ENCODE peak calls at places on chromosomes 11 and 22, in six cellular contexts. A is CD4-positive, alpha-beta T cell; G is osteocyte; O is HFFc6; Y is lower lobe of right lung; F is nephron progenitor cell. J is an unnamed sample.

GRCh38 chr11:14073821-14074529 is 111.5 kb downstream of the SPON1 start:
- DNase-seq in A (no peak), G (no peak), O (no peak), Y (no peak), F (no peak), J (peak)

GRCh38 chr11:14132312-14132711 is 169.8 kb downstream of the SPON1 start:
- DNase-seq in A (no peak), G (no peak), O (no peak), Y (no peak), F (no peak), J (no peak)

GRCh38 chr11:37409124-37409523 is 811.1 kb upstream of the RAG2 start:
- DNase-seq in A (no peak), G (no peak), O (no peak), Y (no peak), F (no peak), J (no peak)

GRCh38 chr11:130551388-130551787 is 102.9 kb downstream of the ADAMTS15 start:
- DNase-seq in A (no peak), G (no peak), O (no peak), Y (no peak), F (no peak), J (no peak)

GRCh38 chr22:50487290-50488005 is 789 bp downstream of the MIOX start:
- DNase-seq in A (no peak), G (no peak), O (no peak), Y (no peak), F (no peak), J (no peak)

GRCh38 chr11:66853242-66854229 is 3.3 kb upstream of the LRFN4 start:
- DNase-seq in A (no peak), G (no peak), O (no peak), Y (peak), F (no peak), J (no peak)

GRCh38 chr11:68142028-68142412 is 20.8 kb upstream of the CHKA start:
- DNase-seq in A (peak), G (no peak), O (no peak), Y (peak), F (no peak), J (peak)

GRCh38 chr11:62600367-62601113 is 1.1 kb downstream of the MTA2 start:
- DNase-seq in A (no peak), G (no peak), O (no peak), Y (no peak), F (no peak), J (no peak)

GRCh38 chr11:128171496-128171895 is 415.9 kb downstream of the ETS1 start:
- DNase-seq in A (no peak), G (no peak), O (no peak), Y (no peak), F (no peak), J (no peak)

GRCh38 chr22:48820481-48821345 is 1007.0 kb downstream of the BRD1 start:
- DNase-seq in A (no peak), G (no peak), O (no peak), Y (no peak), F (no peak), J (no peak)

GRCh38 chr11:40104941-40105550 is 1354.4 kb downstream of the LRRC4C start:
- DNase-seq in A (no peak), G (no peak), O (no peak), Y (no peak), F (no peak), J (no peak)

GRCh38 chr11:93197383-93198220 is at the start of gene SLC36A4:
- DNase-seq in A (peak), G (peak), O (peak), Y (peak), F (peak), J (peak)

GRCh38 chr11:93199616-93200015 is 1.8 kb upstream of the SLC36A4 start:
- DNase-seq in A (no peak), G (no peak), O (no peak), Y (no peak), F (no peak), J (no peak)

GRCh38 chr11:93194673-93195291 is 3.0 kb downstream of the SLC36A4 start:
- DNase-seq in A (no peak), G (no peak), O (no peak), Y (no peak), F (no peak), J (no peak)

GRCh38 chr11:93198221-93198650 is 445 bp upstream of the SLC36A4 start:
- DNase-seq in A (no peak), G (no peak), O (no peak), Y (no peak), F (no peak), J (no peak)

GRCh38 chr11:93196816-93197382 is 892 bp downstream of the SLC36A4 start:
- DNase-seq in A (no peak), G (no peak), O (no peak), Y (no peak), F (no peak), J (no peak)
- TF ChIP-seq CTCF in A (no peak), G (peak), O (peak), Y (peak), F (peak), J (no peak)

GRCh38 chr11:132278801-132279574 is 908.6 kb downstream of the NTM start:
- DNase-seq in A (no peak), G (no peak), O (peak), Y (no peak), F (no peak), J (no peak)
- TF ChIP-seq CTCF in A (no peak), G (peak), O (peak), Y (peak), F (peak), J (peak)

DNA sequence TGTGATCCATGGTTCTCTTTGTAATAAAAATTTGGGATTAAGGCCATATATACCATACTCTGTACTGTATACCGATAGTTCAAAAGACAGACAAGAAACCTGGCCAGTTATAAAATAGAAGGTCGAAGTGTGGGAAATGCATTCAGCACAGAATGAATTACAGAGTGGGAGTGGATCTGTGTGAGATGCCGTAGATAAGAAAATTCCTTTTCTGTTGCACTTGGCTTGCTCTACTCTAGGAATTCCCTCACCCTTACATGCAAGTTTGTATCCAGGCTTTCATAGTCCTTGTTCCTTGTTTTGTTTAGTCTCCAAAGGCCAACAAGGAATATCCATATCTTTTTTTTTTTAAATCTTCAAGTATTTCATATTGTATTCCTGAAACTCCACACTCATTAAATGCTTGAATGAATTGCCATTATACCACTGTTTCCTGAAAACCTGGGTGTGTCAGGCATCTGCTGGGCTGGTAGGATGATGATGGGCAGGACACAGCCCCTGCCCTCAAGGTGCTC is 53.4 kb downstream of the TEAD1 start:
- DNase-seq in A (no peak), G (no peak), O (peak), Y (no peak), F (no peak), J (no peak)
- TF ChIP-seq CTCF in A (no peak), G (no peak), O (no peak), Y (no peak), F (no peak), J (no peak)

GRCh38 chr11:108220721-108221346 is 1.6 kb downstream of the NPAT start:
- DNase-seq in A (no peak), G (no peak), O (no peak), Y (no peak), F (no peak), J (no peak)
- TF ChIP-seq CTCF in A (peak), G (no peak), O (no peak), Y (no peak), F (no peak), J (no peak)

J was measured in body of pancreas.